ENCODE peak calls at places on chromosomes 7 and 10, in nine cellular contexts. B is fibroblast of mammary gland, T is glutamatergic neuron, R is tibial nerve, E is left ventricle myocardium inferior, N is neural progenitor cell, X is RWPE1, D is dorsolateral prefrontal cortex, C is AG04450. F is an unnamed sample.

GRCh38 chr7:7761340-7761973 is 43.0 kb upstream of the RPA3 start:
- DNase-seq in E (no peak), X (peak), N (no peak), B (peak), T (no peak), D (no peak), R (no peak), C (no peak), F (peak)

GRCh38 chr10:133465191-133465949 is 11.6 kb downstream of the SCART1 start:
- DNase-seq in C (no peak), B (no peak), X (no peak), E (no peak), R (no peak), D (no peak), T (no peak), N (no peak), F (no peak)

GRCh38 chr7:26376208-26376917 is 84.7 kb downstream of the SNX10 start:
- DNase-seq in N (peak), X (no peak), C (no peak), R (no peak), T (peak), E (peak), D (peak), B (no peak), F (no peak)

GRCh38 chr7:80359029-80359428 is 152.8 kb downstream of the GNAT3 start:
- DNase-seq in C (no peak), B (no peak), D (no peak), R (no peak), E (no peak), T (no peak), N (no peak), X (no peak), F (no peak)

GRCh38 chr10:24866615-24867583 is 85.5 kb downstream of the PRTFDC1 start:
- DNase-seq in B (peak), X (no peak), N (no peak), T (no peak), E (peak), C (no peak), R (peak), D (no peak), F (peak)

GRCh38 chr7:21305455-21306235 is 122.2 kb upstream of the SP4 start:
- DNase-seq in C (no peak), D (no peak), E (no peak), T (no peak), X (peak), N (no peak), B (no peak), R (no peak), F (no peak)

GRCh38 chr10:129332476-129332875 is 134.6 kb upstream of the MGMT start:
- DNase-seq in R (peak), E (no peak), T (peak), N (peak), D (no peak), C (no peak), B (peak), X (no peak), F (no peak)

GRCh38 chr7:158424011-158424410 is 163.6 kb downstream of the PTPRN2 start:
- DNase-seq in E (no peak), D (no peak), R (no peak), X (no peak), N (no peak), T (no peak), C (no peak), B (no peak), F (no peak)

GRCh38 chr7:151402029-151402835 is 7.6 kb downstream of the WDR86 start:
- DNase-seq in B (no peak), D (no peak), T (no peak), R (no peak), X (no peak), N (no peak), C (no peak), E (no peak), F (no peak)
- TF ChIP-seq CTCF in B (no peak), D (no peak), T (no peak), R (no peak), X (no peak), N (no peak), C (no peak), E (no peak), F (peak)

GRCh38 chr7:110090113-110090820 is 1000.7 kb upstream of the LRRN3 start:
- DNase-seq in B (peak), N (peak), T (no peak), D (no peak), E (no peak), X (no peak), R (no peak), C (no peak), F (peak)
- TF ChIP-seq CTCF in B (peak), N (peak), T (peak), D (no peak), E (peak), X (peak), R (no peak), C (peak), F (peak)

GRCh38 chr10:112330607-112331160 is 43.2 kb upstream of the ACSL5 start:
- DNase-seq in C (no peak), T (no peak), E (no peak), X (no peak), N (no peak), R (no peak), B (no peak), D (no peak), F (no peak)
- TF ChIP-seq CTCF in C (no peak), T (no peak), E (no peak), X (no peak), N (no peak), R (no peak), B (no peak), D (no peak), F (no peak)

GRCh38 chr10:99360935-99361334 is 31.8 kb downstream of the CNNM1 start:
- DNase-seq in T (no peak), R (no peak), B (no peak), C (no peak), E (no peak), N (no peak), X (no peak), D (no peak), F (no peak)
- TF ChIP-seq CTCF in T (no peak), R (no peak), B (no peak), C (no peak), E (no peak), N (no peak), X (no peak), D (no peak), F (no peak)

GRCh38 chr10:68900427-68901105 is 549 bp upstream of the DDX50 start:
- DNase-seq in E (peak), C (peak), N (no peak), X (peak), B (no peak), R (no peak), T (peak), D (no peak), F (peak)

GRCh38 chr10:68897336-68897741 is 3.8 kb upstream of the DDX50 start:
- DNase-seq in D (peak), E (no peak), B (peak), T (peak), N (peak), R (peak), C (peak), X (peak), F (peak)

GRCh38 chr10:68899186-68899745 is 1.8 kb upstream of the DDX50 start:
- DNase-seq in R (no peak), T (no peak), N (no peak), X (no peak), E (no peak), D (no peak), B (no peak), C (no peak), F (no peak)

GRCh38 chr10:68902382-68902781 is 1.3 kb downstream of the DDX50 start:
- DNase-seq in R (no peak), C (no peak), T (no peak), D (no peak), E (no peak), N (no peak), B (no peak), X (no peak), F (no peak)

GRCh38 chr10:68901106-68901927 is at the start of gene DDX50:
- DNase-seq in N (peak), B (peak), T (peak), X (peak), R (peak), D (peak), C (peak), E (peak), F (peak)
- TF ChIP-seq CTCF in N (peak), B (no peak), T (no peak), X (no peak), R (peak), D (peak), C (no peak), E (peak), F (peak)

DNA sequence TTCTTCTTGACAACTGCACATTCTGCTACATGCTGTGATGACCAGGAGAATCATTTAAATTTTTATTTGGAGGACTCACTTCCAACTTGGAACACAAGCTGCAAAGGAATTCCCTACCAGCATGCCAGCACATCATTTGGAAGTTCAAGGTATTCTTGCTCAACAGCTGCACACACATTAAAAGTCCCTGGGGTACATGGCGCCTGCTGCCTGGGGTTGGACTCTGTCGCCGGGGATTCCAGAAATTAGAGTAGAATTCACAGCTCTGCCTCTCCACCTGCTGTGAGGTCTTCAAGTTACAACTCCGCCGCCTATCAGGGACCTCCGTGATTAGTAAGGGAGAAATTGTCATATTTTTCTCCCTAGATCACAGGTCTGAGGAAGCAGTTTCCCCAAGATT is 1.1 kb downstream of the ZNF32 start:
- DNase-seq in R (no peak), T (no peak), D (no peak), B (peak), X (no peak), C (no peak), N (no peak), E (no peak), F (no peak)
- TF ChIP-seq CTCF in R (no peak), T (no peak), D (no peak), B (no peak), X (no peak), C (no peak), N (no peak), E (no peak), F (no peak)

DNA sequence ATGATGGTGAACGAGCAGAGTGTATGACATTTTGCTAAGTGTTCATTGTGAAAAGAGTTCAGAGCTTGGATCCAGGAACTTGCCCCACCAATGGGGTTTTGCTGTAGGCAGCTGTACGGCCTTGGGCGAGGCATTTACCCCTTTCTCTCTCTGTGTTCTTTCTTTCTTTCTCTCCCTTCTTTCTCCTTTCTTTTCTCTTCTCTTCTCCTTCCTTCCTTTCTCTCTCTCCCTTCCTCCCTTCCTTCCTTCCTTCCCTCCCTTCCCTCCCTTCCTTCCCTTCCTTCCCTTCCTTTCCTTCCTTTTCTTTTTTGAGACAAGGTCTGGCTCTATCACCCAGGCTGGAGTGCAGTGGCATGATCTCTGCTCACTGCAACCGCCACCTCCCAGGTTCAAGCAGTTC is 45.3 kb upstream of the KMT2C start:
- DNase-seq in E (no peak), N (no peak), T (no peak), D (no peak), B (no peak), C (no peak), R (no peak), X (no peak), F (no peak)
- TF ChIP-seq CTCF in E (no peak), N (no peak), T (no peak), D (no peak), B (no peak), C (no peak), R (no peak), X (no peak), F (no peak)

DNA sequence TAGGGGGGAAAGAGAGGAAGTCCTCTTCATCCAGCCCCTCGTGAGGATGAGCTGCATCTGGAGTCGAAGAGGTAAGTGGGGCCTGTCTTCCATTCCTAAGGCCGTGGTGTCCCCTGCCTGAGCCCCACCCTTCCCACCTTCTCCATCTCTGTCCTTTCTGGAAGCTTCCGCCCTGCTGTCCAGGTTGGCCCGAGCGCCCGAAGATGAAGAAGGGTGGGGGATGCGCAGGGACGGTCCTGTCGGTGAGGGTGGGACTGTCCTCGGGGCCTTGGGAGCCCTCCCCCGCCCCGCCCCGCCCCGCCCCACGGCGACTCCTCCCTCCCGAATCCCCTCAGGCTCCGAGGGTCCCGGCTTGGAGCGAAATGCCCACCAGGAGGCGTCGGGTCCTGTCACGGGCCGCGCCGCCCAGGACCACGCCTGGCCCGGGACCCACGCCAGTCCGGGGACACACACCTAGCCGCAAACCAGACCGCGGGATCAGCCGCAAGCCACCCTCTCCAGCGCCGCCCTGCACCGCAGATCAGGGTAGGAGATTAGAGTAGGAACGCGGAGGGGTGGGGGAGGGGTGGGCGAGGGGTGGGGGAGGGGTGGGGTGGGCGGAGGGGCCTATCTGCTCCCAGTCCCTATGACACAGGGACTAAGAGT is 15.3 kb downstream of the GPRIN2 start:
- DNase-seq in E (peak), R (no peak), N (peak), C (no peak), T (peak), B (no peak), D (no peak), X (no peak), F (no peak)
- TF ChIP-seq CTCF in E (peak), R (no peak), N (peak), C (peak), T (peak), B (no peak), D (no peak), X (no peak), F (peak)

GRCh38 chr10:104337985-104338735 is at the start of gene ITPRIP:
- DNase-seq in X (peak), D (no peak), B (peak), R (peak), N (peak), T (peak), C (no peak), E (peak), F (peak)
- TF ChIP-seq CTCF in X (no peak), D (no peak), B (no peak), R (peak), N (peak), T (peak), C (peak), E (peak), F (peak)

F was measured in HFFc6.